ENCODE peak calls at places on chromosomes 7 and 10, in seven cellular contexts. C is endothelial cell, V is neural progenitor cell, F is heart right ventricle, X is fibroblast of mammary gland, E is brain microvascular endothelial cell, R is cardiac fibroblast. I is an unnamed sample.

GRCh38 chr7:510061-510481 is 9.6 kb downstream of the PDGFA start:
- DNase-seq in C (no peak), V (no peak), F (peak; percentile 8), X (no peak), E (no peak), R (no peak), I (no peak)

GRCh38 chr10:129832582-129833249 is 131.4 kb downstream of the EBF3 start:
- DNase-seq in C (no peak), V (no peak), F (no peak), X (no peak), E (no peak), R (no peak), I (no peak)

GRCh38 chr7:16264436-16265183 is 156.7 kb downstream of the CRPPA start:
- DNase-seq in C (no peak), V (no peak), F (no peak), X (no peak), E (no peak), R (no peak), I (no peak)

GRCh38 chr10:96390460-96390864 is 31.7 kb upstream of the OPALIN start:
- DNase-seq in C (no peak), V (no peak), F (peak; percentile 75), X (no peak), E (no peak), R (no peak), I (no peak)

GRCh38 chr7:99210265-99210970 is 2.5 kb upstream of the KPNA7 start:
- DNase-seq in C (no peak), V (no peak), F (no peak), X (no peak), E (no peak), R (peak; percentile 50), I (no peak)

GRCh38 chr7:18845700-18846099 is 271.7 kb downstream of the TWIST1 start:
- DNase-seq in C (no peak), V (no peak), F (no peak), X (no peak), E (no peak), R (no peak), I (no peak)

GRCh38 chr10:114245128-114245791 is 6.2 kb downstream of the VWA2 start:
- DNase-seq in C (no peak), V (no peak), F (no peak), X (no peak), E (no peak), R (no peak), I (no peak)

GRCh38 chr10:132415255-132415654 is 18.3 kb downstream of the PWWP2B start:
- DNase-seq in C (no peak), V (no peak), F (no peak), X (no peak), E (no peak), R (no peak), I (no peak)

GRCh38 chr10:21318768-21319167 is 206.7 kb downstream of the SKIDA1 start:
- DNase-seq in C (no peak), V (no peak), F (no peak), X (peak; percentile 38), E (no peak), R (no peak), I (no peak)

GRCh38 chr7:123918309-123918708 is 6.7 kb upstream of the SPAM1 start:
- DNase-seq in C (no peak), V (no peak), F (no peak), X (no peak), E (no peak), R (no peak), I (no peak)

GRCh38 chr10:31315453-31315852 is 3.6 kb upstream of the ZEB1 start:
- DNase-seq in C (no peak), V (no peak), F (no peak), X (peak; percentile 93), E (peak; percentile 53), R (peak; percentile 94), I (no peak)

GRCh38 chr7:138008588-138009349 is 6.9 kb upstream of the CREB3L2 start:
- DNase-seq in C (peak; percentile 23), V (peak; percentile 76), F (no peak), X (peak; percentile 76), E (no peak), R (peak; percentile 83), I (no peak)

DNA sequence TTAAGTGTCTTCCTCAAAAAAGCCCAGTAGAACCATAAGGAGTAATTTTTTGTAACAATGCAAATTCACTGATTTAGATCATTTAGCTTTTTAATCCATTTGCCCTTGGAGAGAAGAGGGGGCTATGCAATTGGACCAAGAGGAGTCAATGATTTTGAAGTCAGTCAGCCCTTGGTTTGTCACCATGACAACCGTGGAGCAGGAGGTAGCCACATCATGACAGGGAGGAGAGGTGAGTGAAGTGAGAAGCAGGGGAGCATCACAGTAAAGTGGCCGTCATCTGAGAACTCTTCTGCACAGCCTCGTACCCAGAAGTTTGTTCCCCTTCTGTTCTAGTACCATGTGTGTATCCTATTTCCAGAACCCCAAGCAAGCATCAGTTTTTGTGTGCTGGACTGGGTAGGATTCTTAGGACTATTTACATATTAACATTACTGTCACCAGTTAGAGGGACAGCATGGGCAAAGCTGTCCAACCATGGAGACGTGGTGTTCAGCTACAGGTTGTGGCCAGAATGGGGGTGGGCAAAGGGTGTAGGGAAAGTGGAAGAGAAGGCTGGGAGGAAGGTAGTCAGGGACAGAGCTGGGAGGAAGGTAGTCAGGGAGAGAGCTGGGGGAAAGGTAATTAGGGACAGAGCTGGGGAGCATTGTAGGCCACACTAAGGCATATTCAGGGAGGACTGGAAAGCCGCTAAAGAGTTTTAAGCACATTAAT is 13.1 kb downstream of the UBE3C start:
- DNase-seq in C (no peak), V (peak; percentile 18), F (no peak), X (no peak), E (no peak), R (no peak), I (no peak)
- TF ChIP-seq CTCF in C (no peak), V (no peak), F (no peak), X (no peak), E (no peak), R (no peak), I (no peak)

GRCh38 chr7:152737833-152738232 is 21.7 kb upstream of the ACTR3B start:
- DNase-seq in C (no peak), V (no peak), F (no peak), X (no peak), E (no peak), R (no peak), I (no peak)

GRCh38 chr7:152747224-152747623 is 12.3 kb upstream of the ACTR3B start:
- DNase-seq in C (no peak), V (no peak), F (no peak), X (no peak), E (no peak), R (no peak), I (no peak)

DNA sequence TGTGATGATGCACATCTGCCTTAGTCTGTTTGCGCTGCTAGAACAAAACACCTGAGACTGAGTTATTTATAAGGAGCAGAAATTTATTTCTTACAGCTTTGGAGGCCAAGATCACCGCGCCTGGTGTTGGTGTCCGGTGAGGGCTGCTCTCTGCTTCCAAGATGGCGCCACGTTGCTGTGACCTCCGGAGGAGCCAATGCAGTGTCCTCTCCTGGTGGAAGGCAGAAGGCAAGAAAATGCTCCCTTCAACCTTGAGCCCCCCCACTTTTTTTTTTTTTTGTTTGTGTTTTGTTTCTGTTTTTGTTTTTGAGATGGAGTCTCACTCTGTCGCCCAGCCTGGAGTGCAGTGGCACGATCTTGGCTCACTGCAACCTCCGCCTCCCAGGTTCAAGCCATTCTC is 16.0 kb upstream of the ACTR3B start:
- DNase-seq in C (no peak), V (no peak), F (no peak), X (no peak), E (no peak), R (no peak), I (no peak)
- TF ChIP-seq CTCF in C (no peak), V (no peak), F (no peak), X (no peak), E (no peak), R (no peak), I (no peak)

DNA sequence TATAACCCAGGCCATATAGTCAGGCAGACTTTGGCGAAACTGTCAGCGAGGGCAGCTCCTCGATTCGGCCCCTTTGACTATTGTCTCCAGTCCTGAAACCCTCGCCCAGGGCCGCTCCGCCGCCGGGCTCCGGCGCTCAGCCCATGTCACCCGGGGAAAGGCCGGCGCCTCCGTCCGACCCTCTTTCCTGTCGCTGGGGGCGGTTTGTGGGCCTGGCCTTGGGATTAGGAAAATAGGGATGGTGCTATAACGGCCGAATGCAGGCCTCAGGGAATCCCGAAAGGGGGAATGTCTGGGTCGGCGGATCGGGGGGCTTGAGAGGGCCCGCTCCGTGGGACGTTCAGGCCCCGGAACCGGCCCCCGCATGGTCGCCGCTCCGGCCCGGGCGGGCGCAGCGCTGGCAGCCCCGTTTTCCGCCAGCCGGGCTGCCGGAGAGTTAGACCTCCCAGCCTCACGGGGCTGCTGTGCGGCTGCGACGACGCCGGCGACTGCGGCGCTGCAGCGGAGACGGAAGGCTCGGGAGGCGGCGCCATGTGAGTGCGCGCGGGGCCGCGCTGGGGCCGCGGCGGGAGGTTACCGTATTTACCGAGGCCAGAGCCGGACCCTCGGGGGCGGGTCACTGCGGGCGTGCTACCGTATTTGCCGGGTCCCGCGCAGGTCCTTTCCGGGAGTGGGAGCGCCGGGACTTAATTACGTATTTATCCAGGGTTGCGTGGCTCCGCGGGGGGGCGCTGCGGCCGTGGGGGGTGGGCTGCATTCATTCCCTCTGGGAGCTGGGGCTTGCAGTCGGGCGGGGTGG is 25.9 kb downstream of the ZNF775 start:
- DNase-seq in C (peak; percentile 89), V (peak; percentile 95), F (peak; percentile 92), X (peak; percentile 82), E (peak; percentile 78), R (peak; percentile 89), I (peak; percentile 78)
- TF ChIP-seq CTCF in C (peak; percentile 24), V (peak; percentile 34), F (peak; percentile 35), X (no peak), E (peak; percentile 26), R (no peak), I (no peak)

GRCh38 chr10:13483951-13484350 is 44.9 kb downstream of the BEND7 start:
- DNase-seq in C (no peak), V (no peak), F (no peak), X (no peak), E (no peak), R (no peak), I (peak; percentile 24)

GRCh38 chr10:13489035-13489434 is 39.8 kb downstream of the BEND7 start:
- DNase-seq in C (no peak), V (no peak), F (no peak), X (no peak), E (no peak), R (no peak), I (no peak)

GRCh38 chr10:13483073-13483472 is 45.7 kb downstream of the BEND7 start:
- DNase-seq in C (no peak), V (no peak), F (no peak), X (no peak), E (no peak), R (no peak), I (no peak)

GRCh38 chr10:13481690-13482089 is 47.1 kb downstream of the BEND7 start:
- DNase-seq in C (no peak), V (no peak), F (no peak), X (no peak), E (no peak), R (no peak), I (no peak)

DNA sequence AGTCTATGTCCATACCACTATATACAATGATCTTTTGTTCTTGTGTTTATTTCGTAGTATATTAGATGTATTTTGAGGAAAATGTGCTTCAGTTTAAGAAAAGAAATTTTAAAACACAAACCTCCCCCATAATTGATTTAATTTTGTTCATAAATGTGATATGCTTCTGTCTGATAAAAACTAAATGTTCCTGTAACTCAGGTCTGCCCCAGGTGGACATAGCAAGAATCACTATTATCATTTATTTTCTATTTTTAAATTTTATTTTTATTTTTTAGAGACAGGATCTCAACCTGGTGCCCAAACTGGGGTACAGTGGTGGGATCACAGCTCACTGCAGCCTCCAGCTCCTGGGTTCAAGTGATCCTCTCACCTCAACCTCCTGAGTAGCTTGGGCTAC is 43.2 kb downstream of the BEND7 start:
- DNase-seq in C (no peak), V (no peak), F (no peak), X (peak; percentile 15), E (no peak), R (peak; percentile 22), I (no peak)
- TF ChIP-seq CTCF in C (peak; percentile 68), V (peak; percentile 36), F (peak; percentile 24), X (peak; percentile 42), E (peak; percentile 48), R (peak; percentile 43), I (no peak)